ENCODE peak calls at places on chromosomes 16 and 17, in four cellular contexts. F, Z, X and W are unnamed samples.
A peak's percentile ranks its signal among the peaks of the same experiment; 100 is the strongest.

GRCh38 chr17:49514374-49514738 is 19.3 kb downstream of the NGFR start:
- DNase-seq in F (peak; percentile 36), Z (no peak), X (no peak), W (no peak)

GRCh38 chr16:48955791-48956190 is 325.8 kb downstream of the CBLN1 start:
- DNase-seq in X (no peak), Z (no peak), F (no peak), W (no peak)

GRCh38 chr17:21129023-21129681 is 2.4 kb downstream of the DHRS7B start:
- DNase-seq in F (no peak), X (no peak), Z (no peak), W (no peak)

GRCh38 chr17:41544497-41544896 is 16.4 kb upstream of the KRT19 start:
- DNase-seq in X (no peak), Z (peak; percentile 69), F (no peak), W (no peak)

GRCh38 chr16:1494129-1494640 is 1.0 kb downstream of the TELO2 start:
- DNase-seq in F (peak; percentile 81), Z (peak; percentile 32), X (peak; percentile 84), W (peak; percentile 68)

GRCh38 chr17:80868022-80868609 is 123.5 kb upstream of the CHMP6 start:
- DNase-seq in X (no peak), Z (no peak), F (peak; percentile 14), W (no peak)

GRCh38 chr17:73011016-73011486 is 81.4 kb downstream of the SLC39A11 start:
- DNase-seq in F (no peak), Z (no peak), X (no peak), W (no peak)

GRCh38 chr16:68061396-68061795 is 23.8 kb upstream of the NFATC3 start:
- DNase-seq in X (no peak), F (peak; percentile 55), Z (no peak), W (no peak)

GRCh38 chr16:19288872-19289799 is 3.6 kb downstream of the CLEC19A start:
- DNase-seq in X (no peak), F (no peak), Z (no peak), W (no peak)

GRCh38 chr17:5618511-5618910 is 34.2 kb upstream of the NLRP1 start:
- DNase-seq in F (no peak), Z (no peak), X (no peak), W (no peak)

GRCh38 chr16:66650707-66651473 is 45.7 kb downstream of the CMTM4 start:
- DNase-seq in F (peak; percentile 85), Z (peak; percentile 82), X (peak; percentile 71), W (peak; percentile 69)

GRCh38 chr17:280901-281300 is 71.7 kb downstream of the RPH3AL start:
- DNase-seq in Z (no peak), X (peak; percentile 44), F (peak; percentile 49), W (peak; percentile 40)

GRCh38 chr16:85018529-85019236 is 7.3 kb upstream of the ZDHHC7 start:
- DNase-seq in F (no peak), Z (no peak), X (no peak), W (no peak)

GRCh38 chr16:13453938-13454553 is 465.9 kb upstream of the ERCC4 start:
- DNase-seq in Z (peak; percentile 9), F (no peak), X (no peak), W (no peak)

GRCh38 chr17:71740866-71741265 is 380.0 kb upstream of the SOX9 start:
- DNase-seq in Z (no peak), X (no peak), F (no peak), W (no peak)

GRCh38 chr17:21355586-21355985 is 20.6 kb upstream of the KCNJ12 start:
- DNase-seq in Z (no peak), F (peak; percentile 27), X (peak; percentile 47), W (no peak)

GRCh38 chr16:68040506-68041288 is 17.6 kb downstream of the DUS2 start:
- DNase-seq in X (peak; percentile 92), F (peak; percentile 97), Z (peak; percentile 89), W (peak; percentile 92)

DNA sequence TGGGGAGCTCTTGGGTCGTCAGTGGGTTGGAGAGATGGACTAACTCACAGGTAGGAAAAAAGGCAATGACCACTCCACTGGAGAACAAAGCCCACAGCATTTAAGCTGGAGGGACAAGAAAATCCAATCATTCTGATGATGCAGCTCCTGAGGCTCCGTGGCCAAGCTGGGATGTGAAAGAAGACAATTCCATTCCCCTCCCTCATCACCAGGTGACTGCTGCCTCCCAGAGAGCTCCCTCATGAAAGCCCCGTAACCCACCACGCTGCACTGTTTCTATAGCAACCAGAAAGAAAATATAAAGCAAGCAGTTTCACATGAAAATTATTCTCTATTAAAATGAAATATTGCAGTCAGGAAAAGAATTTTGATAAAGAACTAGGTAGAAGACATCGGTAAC is 15.2 kb downstream of the ANKRD11 start:
- DNase-seq in X (no peak), Z (no peak), F (no peak), W (no peak)
- TF ChIP-seq CTCF in X (no peak), Z (no peak), F (no peak), W (no peak)

DNA sequence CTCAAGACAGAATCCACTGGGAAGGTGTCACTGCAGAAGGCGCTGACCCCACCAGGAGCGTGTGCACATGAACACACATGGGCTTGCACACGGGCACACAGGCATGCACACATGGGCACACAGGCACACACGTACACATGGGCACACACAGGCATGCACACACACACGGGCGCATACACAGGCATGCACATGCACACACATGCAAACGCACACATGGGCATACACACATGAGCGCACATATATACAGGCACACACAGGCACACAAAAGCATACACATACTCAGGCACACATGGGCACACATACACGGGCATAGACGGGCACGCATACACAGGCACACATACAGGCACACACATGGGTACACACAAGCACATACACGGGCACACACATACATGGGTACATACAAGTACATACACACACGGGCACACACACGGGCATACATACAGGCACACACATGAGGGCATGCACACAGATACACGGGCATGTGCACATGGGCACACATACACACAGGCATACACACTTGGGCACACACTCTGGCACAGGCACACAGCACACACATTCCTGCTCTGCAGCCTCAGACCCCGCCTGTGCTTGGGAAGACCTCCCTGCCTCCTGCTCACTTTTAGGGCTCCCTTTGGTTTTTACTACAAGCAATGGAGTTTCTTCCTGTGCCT is 86.8 kb downstream of the ZNF778 start:
- DNase-seq in F (no peak), Z (no peak), X (peak; percentile 54), W (no peak)
- H3K27ac ChIP-seq in F (no peak overlapping the region), Z (no peak overlapping the region), X (no peak overlapping the region), W (no peak overlapping the region)

DNA sequence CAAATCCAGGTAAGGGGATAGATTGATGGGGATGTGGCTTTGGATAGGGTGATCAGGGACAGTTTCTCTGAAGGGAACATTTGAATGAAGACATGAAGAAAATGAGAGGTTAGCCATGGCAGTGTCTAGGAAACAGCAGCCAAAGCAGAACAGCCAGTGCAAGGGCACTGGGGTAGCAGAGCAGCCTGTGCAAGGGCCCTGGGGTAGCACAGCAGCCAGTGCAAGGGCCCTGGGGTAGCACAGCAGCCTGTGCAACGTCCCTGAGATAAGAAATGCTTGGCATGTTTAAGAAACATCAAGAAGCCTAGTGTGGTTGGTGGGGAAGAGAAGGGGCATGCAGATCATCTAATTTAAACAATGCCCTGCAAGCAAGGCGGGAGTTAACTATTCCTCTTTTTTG is 128.5 kb downstream of the IRX5 start:
- DNase-seq in X (no peak), Z (no peak), F (peak; percentile 22), W (peak; percentile 18)
- H3K4me1 ChIP-seq in X (no peaks in the 10 kb centered on the region), Z (peaks cover 5% of the 10 kb centered on the region), F (no peaks in the 10 kb centered on the region), W (no peaks in the 10 kb centered on the region)

GRCh38 chr17:36131931-36132330 is 28.3 kb downstream of the CCL4 start:
- DNase-seq in Z (no peak), X (no peak), F (no peak), W (no peak)

GRCh38 chr17:36133629-36134259 is 30.1 kb downstream of the CCL4 start:
- DNase-seq in X (no peak), Z (peak; percentile 34), F (no peak), W (no peak)

GRCh38 chr17:36132421-36132831 is 28.8 kb downstream of the CCL4 start:
- DNase-seq in Z (no peak), F (no peak), X (no peak), W (no peak)

GRCh38 chr17:36129616-36130015 is 26.0 kb downstream of the CCL4 start:
- DNase-seq in X (no peak), F (no peak), Z (no peak), W (no peak)

GRCh38 chr17:36131436-36131835 is 27.8 kb downstream of the CCL4 start:
- DNase-seq in Z (no peak), X (no peak), F (no peak), W (no peak)
- TF ChIP-seq CTCF in Z (no peak), X (no peak), F (no peak), W (no peak)